ENCODE peak calls at places on chromosomes 11 and 22, in five cellular contexts. G is HCT116, M is HepG2, K is H1, Q is SK-N-SH. R is an unnamed sample. For H3K4me1, the result is how much of the 10 kb centered on the place peaks cover.

GRCh38 chr11:100941033-100941432 is 188.6 kb downstream of the PGR start:
- DNase-seq in G (no peak), Q (no peak), K (no peak), M (no peak), R (no peak)

GRCh38 chr22:22735695-22736611 is 91.5 kb downstream of the GGTLC2 start:
- DNase-seq in Q (no peak), K (no peak), M (no peak), G (no peak), R (no peak)

GRCh38 chr22:26452236-26453016 is 23.4 kb downstream of the ASPHD2 start:
- DNase-seq in M (no peak), K (no peak), Q (no peak), G (no peak), R (no peak)

GRCh38 chr11:117669062-117669461 is 128.0 kb downstream of the DSCAML1 start:
- DNase-seq in Q (no peak), M (no peak), G (no peak), K (no peak), R (no peak)

GRCh38 chr11:97743205-97743742 is 1277.5 kb upstream of the CNTN5 start:
- DNase-seq in G (no peak), Q (no peak), K (no peak), M (no peak), R (no peak)

GRCh38 chr11:69921429-69922014 is 102.3 kb upstream of the FGF3 start:
- DNase-seq in Q (no peak), G (no peak), K (no peak), M (no peak), R (no peak)

GRCh38 chr11:78952188-78952587 is 377.5 kb upstream of the NARS2 start:
- DNase-seq in K (no peak), G (no peak), Q (no peak), M (no peak), R (no peak)

GRCh38 chr11:44382648-44383240 is 72.8 kb upstream of the ALX4 start:
- DNase-seq in K (no peak), M (no peak), Q (no peak), G (no peak), R (no peak)

GRCh38 chr11:72521672-72522071 is 87.3 kb upstream of the CLPB start:
- DNase-seq in Q (no peak), G (no peak), K (no peak), M (no peak), R (no peak)

GRCh38 chr11:30960387-30960992 is 374.3 kb upstream of the MPPED2 start:
- DNase-seq in K (no peak), G (peak), Q (peak), M (peak), R (peak)

GRCh38 chr11:4539603-4540219 is 5.3 kb upstream of the OR52M1 start:
- DNase-seq in M (peak), G (no peak), Q (peak), K (no peak), R (peak)

GRCh38 chr11:33574366-33574765 is 126.3 kb downstream of the C11orf91 start:
- DNase-seq in Q (no peak), K (no peak), M (no peak), G (no peak), R (no peak)

GRCh38 chr22:36481393-36482168 is at the start of gene TXN2:
- DNase-seq in M (peak), K (peak), Q (peak), G (peak), R (no peak)

GRCh38 chr22:20408891-20409290 is 14.9 kb downstream of the ZNF74 start:
- DNase-seq in G (no peak), K (no peak), M (no peak), Q (no peak), R (no peak)

GRCh38 chr22:36350751-36351594 is 36.8 kb downstream of the MYH9 start:
- DNase-seq in Q (no peak), K (no peak), G (no peak), M (peak), R (no peak)

GRCh38 chr22:42929838-42930155 is 72.7 kb upstream of the ARFGAP3 start:
- DNase-seq in Q (no peak), G (no peak), M (no peak), K (no peak), R (no peak)

GRCh38 chr22:37521236-37521739 is 2.1 kb upstream of the CARD10 start:
- DNase-seq in M (peak), K (no peak), G (no peak), Q (no peak), R (no peak)

GRCh38 chr11:133927690-133928627 is 28.8 kb downstream of the IGSF9B start:
- DNase-seq in G (no peak), K (no peak), Q (peak), M (peak), R (peak)

GRCh38 chr11:100340416-100341323 is 346.4 kb upstream of the ARHGAP42 start:
- DNase-seq in K (no peak), G (no peak), Q (no peak), M (no peak), R (no peak)

GRCh38 chr22:16970446-16970845 is 37.6 kb downstream of the GAB4 start:
- DNase-seq in M (no peak), G (no peak), K (no peak), Q (no peak), R (no peak)

GRCh38 chr11:71215372-71215965 is 36.9 kb downstream of the SHANK2 start:
- DNase-seq in K (no peak), Q (no peak), G (no peak), M (no peak), R (no peak)

GRCh38 chr11:119886667-119887230 is 157.7 kb upstream of the NECTIN1 start:
- DNase-seq in Q (no peak), K (no peak), G (no peak), M (no peak), R (no peak)

GRCh38 chr22:20116951-20117645 is at the start of gene TRMT2A:
- DNase-seq in K (peak), M (peak), Q (peak), G (peak), R (peak)

GRCh38 chr11:607971-608659 is 7.6 kb downstream of the IRF7 start:
- DNase-seq in K (no peak), G (no peak), Q (no peak), M (no peak), R (no peak)

GRCh38 chr11:63527667-63528066 is 8.9 kb upstream of the PLAAT4 start:
- DNase-seq in G (no peak), M (no peak), K (no peak), Q (no peak), R (no peak)

GRCh38 chr11:63521896-63522295 is 14.7 kb upstream of the PLAAT4 start:
- DNase-seq in K (no peak), Q (no peak), M (no peak), G (no peak), R (no peak)

GRCh38 chr11:63518548-63518947 is 12.7 kb downstream of the LGALS12 start:
- DNase-seq in M (no peak), K (no peak), Q (no peak), G (no peak), R (no peak)

GRCh38 chr11:63520606-63521170 is 14.8 kb downstream of the LGALS12 start:
- DNase-seq in M (no peak), Q (no peak), K (no peak), G (no peak), R (no peak)

DNA sequence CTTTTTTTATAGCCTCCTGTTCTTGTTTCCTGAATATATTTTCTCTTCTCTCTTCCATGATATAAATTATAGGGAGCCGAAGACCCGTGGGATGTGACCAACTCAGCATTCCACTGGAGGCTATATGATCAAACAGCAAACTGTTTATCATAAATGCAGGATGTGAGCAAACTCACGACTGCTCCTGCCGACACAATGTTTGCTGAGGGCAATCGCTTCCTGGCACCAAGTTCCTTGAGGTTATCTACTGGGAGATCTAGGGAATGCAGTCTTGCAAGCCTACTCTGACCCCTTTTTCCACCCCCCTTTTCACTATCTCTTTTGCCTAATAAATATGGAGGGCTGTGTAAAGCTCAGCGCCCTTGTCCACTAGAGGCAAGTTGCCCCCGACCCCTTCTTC is 13.5 kb upstream of the PLAAT4 start:
- DNase-seq in K (no peak), Q (no peak), M (no peak), G (no peak), R (no peak)
- TF ChIP-seq SIN3A in K (no peak), Q (no peak), M (no peak), G (no peak), R (no peak)

DNA sequence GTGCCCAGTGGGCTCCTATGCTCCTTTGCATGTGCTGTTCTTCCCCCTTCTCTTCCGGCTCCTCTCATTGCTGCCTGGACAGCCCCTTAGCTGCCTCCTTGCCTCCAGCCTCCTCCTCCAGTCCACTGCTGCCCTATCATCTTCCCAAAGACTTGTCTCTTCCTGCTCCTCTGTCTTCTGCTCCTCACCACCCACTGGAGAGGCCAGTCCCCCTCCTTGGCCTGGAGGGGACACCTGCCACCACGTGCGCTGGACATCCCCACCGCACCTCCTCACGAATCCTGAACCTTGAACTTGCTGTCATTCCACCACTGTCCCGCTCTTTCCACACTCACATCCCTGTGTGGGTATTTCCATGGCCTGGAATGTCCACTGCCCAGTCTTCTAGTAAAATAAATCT is 49.8 kb downstream of the MICAL2 start:
- DNase-seq in K (no peak), Q (no peak), M (no peak), G (no peak), R (no peak)
- H3K4me1 ChIP-seq in K (under half), Q (under half), M (under half), G (half or more), R (half or more)

DNA sequence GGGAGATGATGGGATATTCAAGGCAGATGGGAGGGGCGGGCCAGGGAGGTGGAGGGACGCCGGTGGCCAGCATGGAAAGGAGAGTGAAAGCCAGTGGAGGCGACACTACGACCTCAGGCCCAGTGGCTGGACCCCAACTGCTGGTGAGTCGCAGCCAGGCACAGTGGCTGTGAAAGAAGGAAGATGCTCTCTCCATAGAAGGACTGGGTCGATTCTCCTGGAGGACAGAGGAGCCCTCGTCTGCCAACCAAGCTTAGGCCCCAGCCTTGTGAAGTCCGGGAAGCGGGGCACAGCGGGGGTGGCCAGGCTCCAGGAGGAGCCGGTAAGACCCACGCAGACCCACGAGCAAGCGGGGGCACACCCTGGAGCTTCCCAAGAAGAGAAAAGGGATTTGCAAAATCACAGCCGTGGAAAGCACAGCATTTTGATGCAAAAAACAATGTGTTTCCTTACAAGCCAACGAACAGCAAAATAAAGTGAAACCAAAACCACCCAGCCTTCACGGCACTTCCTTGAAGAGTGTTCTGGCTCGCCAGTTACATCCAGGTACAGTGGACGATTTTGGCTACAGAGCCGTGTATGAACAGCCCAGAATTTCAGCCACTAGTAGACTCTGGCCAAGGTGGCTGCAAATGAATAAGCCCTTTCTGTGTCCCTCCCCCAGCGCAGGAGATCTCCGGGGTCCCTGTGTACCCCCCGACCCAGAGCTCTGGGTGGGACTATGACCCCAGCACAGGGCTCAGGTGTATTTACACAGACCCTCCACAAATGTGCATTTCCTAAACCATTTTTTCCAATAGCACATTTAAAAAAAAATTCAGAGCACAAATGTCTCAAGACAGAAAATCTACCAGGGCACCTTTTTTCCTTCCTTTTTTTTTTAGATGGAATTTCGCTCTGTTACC is 96.9 kb downstream of the TRMU start:
- DNase-seq in K (no peak), G (no peak), Q (no peak), M (no peak), R (no peak)
- TF ChIP-seq SIN3A in K (no peak), G (no peak), Q (no peak), M (no peak), R (no peak)

GRCh38 chr22:31950226-31950625 is 5.9 kb downstream of the YWHAH start:
- DNase-seq in Q (no peak), G (no peak), M (no peak), K (no peak), R (no peak)
- H3K4me1 ChIP-seq in Q (under half), G (under half), M (under half), K (under half), R (under half)

GRCh38 chr11:16820324-16821092 is 82.1 kb downstream of the C11orf58 start:
- DNase-seq in G (peak), M (peak), Q (peak), K (peak), R (peak)
- TF ChIP-seq SIN3A in G (no peak), M (no peak), Q (no peak), K (no peak), R (no peak)

DNA sequence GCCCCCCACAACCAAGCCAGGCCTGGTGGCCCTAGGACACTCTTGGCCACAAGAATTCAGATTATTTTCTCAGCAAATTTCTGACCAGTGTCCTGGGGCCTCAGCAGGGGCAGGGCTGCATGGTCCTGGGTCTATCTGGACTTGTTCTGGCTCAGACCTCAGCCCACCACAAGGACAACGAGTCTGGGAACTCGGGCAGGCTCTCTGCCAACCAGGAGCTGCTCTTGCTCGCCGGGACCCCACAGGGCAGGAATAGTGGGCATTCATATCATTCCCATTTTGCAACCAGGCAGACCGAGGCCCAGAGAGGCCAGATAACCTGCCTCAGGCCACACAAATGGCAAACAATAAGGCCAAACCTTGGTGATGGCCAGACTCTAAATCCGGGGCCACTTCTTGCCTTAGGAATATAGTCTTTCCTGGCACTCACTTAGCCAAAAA is 75.4 kb upstream of the WNT7B start:
- DNase-seq in K (no peak), Q (no peak), G (no peak), M (no peak), R (no peak)
- H3K4me1 ChIP-seq in K (under half), Q (under half), G (under half), M (under half), R (under half)

DNA sequence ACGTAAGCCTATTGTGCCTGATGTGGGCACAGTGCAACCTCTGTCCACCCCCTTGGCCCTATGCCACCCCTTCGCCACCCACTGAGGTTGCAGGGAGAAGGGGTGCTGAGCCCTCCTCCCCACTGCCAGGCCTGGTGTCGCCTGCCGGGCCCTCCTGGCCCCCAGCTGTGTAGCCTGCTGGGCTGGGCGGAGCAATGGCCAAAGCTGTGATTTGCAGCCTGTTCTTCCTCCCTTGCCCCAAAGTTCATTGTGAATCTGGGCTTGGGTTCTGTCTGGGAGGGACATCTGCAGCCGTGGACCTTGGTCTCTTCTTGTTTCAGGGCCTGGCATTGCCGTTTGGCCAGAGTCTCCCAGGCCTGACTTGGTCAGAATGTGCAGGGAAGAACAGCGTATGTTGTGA is 121.9 kb downstream of the PKNOX2 start:
- DNase-seq in K (no peak), G (no peak), Q (no peak), M (no peak), R (no peak)
- TF ChIP-seq SIN3A in K (no peak), G (no peak), Q (no peak), M (no peak), R (no peak)

DNA sequence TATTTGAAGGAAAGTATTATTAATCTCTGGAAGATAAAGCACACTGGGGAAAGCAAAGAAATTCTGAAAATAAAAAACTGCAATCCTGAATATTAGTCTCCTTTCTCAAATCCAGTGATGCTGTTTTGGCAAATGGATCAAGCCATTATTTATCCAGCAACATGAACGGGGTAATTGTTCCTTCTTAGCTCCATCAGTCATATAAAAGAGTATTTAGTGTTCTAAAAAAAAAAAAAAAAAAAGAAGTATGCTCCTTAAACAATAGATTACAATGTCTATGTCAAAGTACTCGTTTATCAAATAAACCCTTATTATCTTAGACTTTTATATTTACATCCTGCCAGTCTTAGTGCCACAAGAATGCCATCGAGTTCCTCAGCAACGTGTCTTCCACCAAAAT is 1.3 kb downstream of the RDX start:
- DNase-seq in G (no peak), K (no peak), Q (no peak), M (no peak), R (no peak)
- H3K4me1 ChIP-seq in G (half or more), K (under half), Q (under half), M (half or more), R (under half)

DNA sequence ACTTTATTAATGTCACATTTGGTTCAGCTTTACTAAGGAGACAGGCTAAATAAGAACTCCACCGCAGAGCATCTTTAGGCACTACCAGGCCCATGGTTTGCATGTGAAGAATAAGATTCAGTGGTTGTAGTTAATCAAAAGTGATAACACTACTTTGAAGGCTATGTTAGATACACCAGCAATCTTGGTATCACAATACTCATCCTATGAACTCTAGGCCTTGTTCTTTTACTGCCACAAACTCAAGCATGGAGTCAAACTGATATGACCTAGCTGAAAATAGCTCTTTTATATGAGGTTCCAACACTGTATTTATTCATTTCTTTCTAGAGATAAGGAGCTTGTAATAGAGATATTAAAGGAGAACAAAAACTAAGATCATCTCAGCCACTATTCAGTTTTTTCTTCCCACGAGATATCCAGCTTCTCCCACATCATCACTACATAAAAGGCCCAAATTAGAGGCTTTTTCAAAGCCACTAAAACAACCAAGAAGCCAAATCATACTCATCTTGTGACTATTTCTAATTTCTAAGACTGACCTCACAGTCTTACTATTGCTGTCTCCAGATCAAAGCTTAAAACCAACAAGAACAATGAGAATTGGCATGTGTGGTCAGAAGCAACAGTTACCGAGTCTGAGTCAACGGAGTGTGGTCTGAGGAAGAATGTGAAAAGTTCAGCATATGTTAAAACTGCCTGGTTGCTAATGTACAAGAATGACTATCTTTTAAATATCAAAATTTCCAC is 25.1 kb upstream of the GUCY1A2 start:
- DNase-seq in M (no peak), Q (no peak), G (no peak), K (no peak), R (no peak)
- TF ChIP-seq SIN3A in M (no peak), Q (peak), G (no peak), K (no peak), R (no peak)